ENCODE peak calls at places on chromosomes 16 and 17, in five cellular contexts. One of them, this sample, is unnamed.

GRCh38 chr16:1088295-1089170 is 7.5 kb downstream of the C1QTNF8 start:
- DNase-seq in nephron progenitor cell: no peak
- DNase-seq in AML-193: no peak
- DNase-seq in activated naive CD4-positive, alpha-beta T cell: no peak
- DNase-seq in heart right ventricle: no peak
- DNase-seq in this sample: no peak

GRCh38 chr17:10421946-10422542 is at the start of gene MYH8:
- DNase-seq in nephron progenitor cell: no peak
- DNase-seq in AML-193: no peak
- DNase-seq in activated naive CD4-positive, alpha-beta T cell: no peak
- DNase-seq in heart right ventricle: no peak
- DNase-seq in this sample: no peak

GRCh38 chr16:69831212-69832123 is 69.3 kb downstream of the WWP2 start:
- DNase-seq in nephron progenitor cell: no peak
- DNase-seq in AML-193: no peak
- DNase-seq in activated naive CD4-positive, alpha-beta T cell: no peak
- DNase-seq in heart right ventricle: no peak
- DNase-seq in this sample: no peak

GRCh38 chr16:70627696-70628095 is 18.7 kb upstream of the IL34 start:
- DNase-seq in nephron progenitor cell: no peak
- DNase-seq in AML-193: no peak
- DNase-seq in activated naive CD4-positive, alpha-beta T cell: no peak
- DNase-seq in heart right ventricle: no peak
- DNase-seq in this sample: no peak

GRCh38 chr17:7551396-7551795 is 2.5 kb downstream of the TNFSF12 start:
- DNase-seq in nephron progenitor cell: no peak
- DNase-seq in AML-193: no peak
- DNase-seq in activated naive CD4-positive, alpha-beta T cell: no peak
- DNase-seq in heart right ventricle: no peak
- DNase-seq in this sample: no peak

GRCh38 chr16:11128211-11129123 is 127.5 kb downstream of the SOCS1 start:
- DNase-seq in nephron progenitor cell: no peak
- DNase-seq in AML-193: peak
- DNase-seq in activated naive CD4-positive, alpha-beta T cell: no peak
- DNase-seq in heart right ventricle: peak
- DNase-seq in this sample: no peak

GRCh38 chr17:54903375-54903774 is 2.7 kb downstream of the TOM1L1 start:
- DNase-seq in nephron progenitor cell: no peak
- DNase-seq in AML-193: no peak
- DNase-seq in activated naive CD4-positive, alpha-beta T cell: no peak
- DNase-seq in heart right ventricle: peak
- DNase-seq in this sample: no peak

GRCh38 chr17:17156511-17156910 is 49.6 kb downstream of the PLD6 start:
- DNase-seq in nephron progenitor cell: no peak
- DNase-seq in AML-193: no peak
- DNase-seq in activated naive CD4-positive, alpha-beta T cell: no peak
- DNase-seq in heart right ventricle: no peak
- DNase-seq in this sample: no peak

GRCh38 chr16:11636172-11636721 is 32.0 kb upstream of the SNN start:
- DNase-seq in nephron progenitor cell: no peak
- DNase-seq in AML-193: no peak
- DNase-seq in activated naive CD4-positive, alpha-beta T cell: no peak
- DNase-seq in heart right ventricle: no peak
- DNase-seq in this sample: no peak

GRCh38 chr17:21396237-21396636 is 20.1 kb downstream of the KCNJ12 start:
- DNase-seq in nephron progenitor cell: no peak
- DNase-seq in AML-193: no peak
- DNase-seq in activated naive CD4-positive, alpha-beta T cell: no peak
- DNase-seq in heart right ventricle: no peak
- DNase-seq in this sample: no peak

GRCh38 chr16:30485818-30486436 is 13.4 kb downstream of the ITGAL start:
- DNase-seq in nephron progenitor cell: no peak
- DNase-seq in AML-193: peak
- DNase-seq in activated naive CD4-positive, alpha-beta T cell: no peak
- DNase-seq in heart right ventricle: no peak
- DNase-seq in this sample: no peak

GRCh38 chr16:88631920-88632586 is 6.3 kb upstream of the IL17C start:
- DNase-seq in nephron progenitor cell: no peak
- DNase-seq in AML-193: no peak
- DNase-seq in activated naive CD4-positive, alpha-beta T cell: no peak
- DNase-seq in heart right ventricle: no peak
- DNase-seq in this sample: no peak

GRCh38 chr16:49488740-49489525 is 115.3 kb downstream of the C16orf78 start:
- DNase-seq in nephron progenitor cell: no peak
- DNase-seq in AML-193: no peak
- DNase-seq in activated naive CD4-positive, alpha-beta T cell: no peak
- DNase-seq in heart right ventricle: no peak
- DNase-seq in this sample: no peak

This sample was measured in HL-60.